ENCODE peak calls at places on chromosomes 11 and 22, in nine cellular contexts. O is right atrium auricular region; W is stimulated activated CD4-positive, alpha-beta T cell treated with anti-CD3 and anti-CD28 coated beads, Interleukin-4, amount 100 ng/mL, for 1 hour; R is left cardiac atrium; F is central memory CD4-positive, alpha-beta T cell; T is H1; U is H4; V is activated naive CD8-positive, alpha-beta T cell treated with anti-CD3 and anti-CD28 coated beads, Interleukin-2, amount 50 U/mL, for 24 hours; G is cardiac septum. B is an unnamed sample.

GRCh38 chr11:17258670-17259069 is 17.9 kb upstream of the NUCB2 start:
- DNase-seq in R (no peak), F (no peak), O (no peak), V (no peak), T (no peak), U (no peak), W (no peak), G (no peak), B (no peak)

GRCh38 chr22:19723990-19724827 is 870 bp downstream of the GP1BB start:
- DNase-seq in T (no peak), W (peak), G (no peak), V (peak), R (no peak), O (no peak), U (no peak), F (no peak), B (peak)

GRCh38 chr11:79087238-79087956 is 353.4 kb downstream of the TENM4 start:
- DNase-seq in G (peak), U (no peak), R (no peak), O (no peak), V (no peak), F (no peak), W (no peak), T (peak), B (no peak)

GRCh38 chr11:118202599-118203422 is 22.0 kb downstream of the JAML start:
- DNase-seq in F (peak), T (no peak), R (no peak), W (no peak), O (no peak), G (no peak), V (peak), U (no peak), B (no peak)

GRCh38 chr11:65431452-65432132 is 9.0 kb downstream of the NEAT1 start:
- DNase-seq in T (no peak), U (no peak), G (peak), W (no peak), R (no peak), O (peak), F (peak), V (no peak), B (peak)

GRCh38 chr11:44797886-44798683 is 71.3 kb downstream of the TSPAN18 start:
- DNase-seq in V (no peak), W (no peak), G (no peak), T (peak), U (no peak), O (no peak), F (no peak), R (peak), B (no peak)

GRCh38 chr22:17228725-17229126 is 9.5 kb upstream of the ADA2 start:
- DNase-seq in T (no peak), V (no peak), O (no peak), G (no peak), F (no peak), U (no peak), W (no peak), R (no peak), B (no peak)

GRCh38 chr22:35971418-35972119 is 57.1 kb downstream of the RBFOX2 start:
- DNase-seq in V (no peak), U (peak), R (no peak), O (no peak), F (no peak), W (no peak), T (no peak), G (no peak), B (peak)

GRCh38 chr11:32100495-32100894 is 9.6 kb downstream of the RCN1 start:
- DNase-seq in F (no peak), R (no peak), G (no peak), U (no peak), V (no peak), O (no peak), W (no peak), T (no peak), B (no peak)

GRCh38 chr11:122633219-122633829 is 22.2 kb upstream of the UBASH3B start:
- DNase-seq in V (no peak), G (peak), U (peak), R (peak), F (peak), T (no peak), O (no peak), W (no peak), B (peak)

GRCh38 chr22:36383110-36383581 is 4.6 kb downstream of the MYH9 start:
- DNase-seq in R (no peak), F (peak), U (peak), V (peak), W (no peak), G (no peak), O (no peak), T (no peak), B (peak)

GRCh38 chr22:48287031-48287430 is 1524.6 kb downstream of the TBC1D22A start:
- DNase-seq in U (no peak), O (no peak), R (no peak), G (no peak), V (no peak), F (no peak), W (no peak), T (no peak), B (no peak)

GRCh38 chr22:27876684-27877083 is 42.4 kb downstream of the PITPNB start:
- DNase-seq in U (no peak), O (no peak), W (no peak), G (no peak), R (no peak), T (no peak), V (no peak), F (no peak), B (no peak)

GRCh38 chr11:8196749-8197148 is 27.9 kb upstream of the RIC3 start:
- DNase-seq in F (no peak), T (no peak), R (no peak), V (no peak), G (no peak), W (no peak), O (no peak), U (no peak), B (no peak)

GRCh38 chr22:19047993-19048392 is 74.2 kb downstream of the DGCR2 start:
- DNase-seq in W (no peak), U (no peak), O (no peak), V (no peak), G (no peak), F (no peak), R (peak), T (no peak), B (no peak)

GRCh38 chr11:117071344-117071787 is 26.9 kb downstream of the SIK3 start:
- DNase-seq in G (no peak), V (no peak), W (no peak), T (no peak), F (no peak), O (no peak), U (peak), R (peak), B (no peak)

GRCh38 chr11:59187587-59187986 is 15.7 kb downstream of the DTX4 start:
- DNase-seq in F (no peak), G (no peak), R (peak), W (no peak), U (peak), T (no peak), O (peak), V (no peak), B (no peak)

B was measured in OCI-LY7.